ENCODE peak calls at places on chromosomes 13 and 19, in seven cellular contexts. O, I, U, X, G, Z and V are unnamed samples.
A peak's percentile ranks its signal among the peaks of the same experiment; 100 is the strongest.

GRCh38 chr13:20550799-20551198 is 16.2 kb upstream of the IFT88 start:
- DNase-seq in O (no peak), I (no peak), U (peak; percentile 22), X (no peak), G (no peak), Z (no peak), V (no peak)

GRCh38 chr19:50478901-50479715 is 2.5 kb upstream of the GARIN5A start:
- DNase-seq in O (peak; percentile 75), I (no peak), U (peak; percentile 51), X (no peak), G (no peak), Z (no peak), V (no peak)

GRCh38 chr19:36151144-36152051 is 849 bp downstream of the COX7A1 start:
- DNase-seq in O (peak; percentile 49), I (no peak), U (peak; percentile 37), X (no peak), G (no peak), Z (no peak), V (no peak)

GRCh38 chr19:14450168-14450874 is 17.2 kb downstream of the PKN1 start:
- DNase-seq in O (peak; percentile 97), I (peak; percentile 31), U (peak; percentile 57), X (no peak), G (no peak), Z (peak; percentile 38), V (no peak)

GRCh38 chr19:6739884-6740588 is 556 bp downstream of the TRIP10 start:
- DNase-seq in O (peak; percentile 46), I (no peak), U (peak; percentile 48), X (peak; percentile 45), G (no peak), Z (peak; percentile 20), V (no peak)

GRCh38 chr19:3440082-3440481 is 40.2 kb downstream of the SMIM24 start:
- DNase-seq in O (peak; percentile 76), I (peak; percentile 6), U (peak; percentile 24), X (peak; percentile 53), G (no peak), Z (peak; percentile 59), V (no peak)

GRCh38 chr13:42110410-42111155 is 62.1 kb downstream of the DGKH start:
- DNase-seq in O (peak; percentile 60), I (peak; percentile 29), U (peak; percentile 77), X (peak; percentile 27), G (no peak), Z (peak; percentile 29), V (peak; percentile 34)

GRCh38 chr19:16834747-16835146 is 5.5 kb downstream of the SIN3B start:
- DNase-seq in O (no peak), I (no peak), U (peak; percentile 36), X (no peak), G (no peak), Z (no peak), V (no peak)

GRCh38 chr13:42893346-42893745 is 98.7 kb downstream of the EPSTI1 start:
- DNase-seq in O (no peak), I (no peak), U (peak; percentile 60), X (no peak), G (no peak), Z (no peak), V (no peak)

GRCh38 chr19:16259385-16260159 is 61.9 kb downstream of the AP1M1 start:
- DNase-seq in O (no peak), I (no peak), U (no peak), X (peak; percentile 65), G (no peak), Z (no peak), V (no peak)

GRCh38 chr19:2330632-2331284 is 2.3 kb downstream of the SPPL2B start:
- DNase-seq in O (no peak), I (no peak), U (no peak), X (no peak), G (no peak), Z (no peak), V (no peak)

GRCh38 chr19:33441277-33441699 is 67.8 kb downstream of the CEBPG start:
- DNase-seq in O (no peak), I (no peak), U (no peak), X (no peak), G (no peak), Z (no peak), V (no peak)

GRCh38 chr13:78131811-78132210 is 213.2 kb upstream of the EDNRB start:
- DNase-seq in O (no peak), I (no peak), U (no peak), X (no peak), G (no peak), Z (no peak), V (no peak)

GRCh38 chr19:57241181-57241580 is 749 bp downstream of the ZNF805 start:
- DNase-seq in O (no peak), I (no peak), U (peak; percentile 49), X (no peak), G (no peak), Z (no peak), V (peak; percentile 13)

GRCh38 chr19:4362871-4363545 is 19.6 kb downstream of the MPND start:
- DNase-seq in O (peak; percentile 59), I (no peak), U (no peak), X (no peak), G (no peak), Z (no peak), V (no peak)

GRCh38 chr19:19749332-19750130 is 16.6 kb upstream of the ZNF14 start:
- DNase-seq in O (peak; percentile 4), I (no peak), U (no peak), X (no peak), G (no peak), Z (no peak), V (no peak)

GRCh38 chr13:88068975-88069374 is 397.8 kb downstream of the SLITRK5 start:
- DNase-seq in O (peak; percentile 19), I (no peak), U (no peak), X (no peak), G (no peak), Z (no peak), V (no peak)